ENCODE peak calls at places on chromosomes 16 and 17, in ten cellular contexts. T is NCI-H446; B is KG1; O is osteocyte; M is T-helper 2 cell; S is MM.1S; N is T-helper 1 cell; R is stimulated activated CD8-positive, alpha-beta memory T cell treated with anti-CD3 and anti-CD28 coated beads, Interleukin-4, amount 100 ng/mL, for 24 hours; H is nucleus accumbens; Z is left ventricle myocardium inferior. U is an unnamed sample.

GRCh38 chr17:35376245-35376644 is 2.8 kb upstream of the SLFN11 start:
- DNase-seq in N (no peak), T (no peak), B (no peak), H (no peak), M (no peak), R (no peak), O (no peak), Z (no peak), S (no peak), U (no peak)

GRCh38 chr16:13510425-13511151 is 409.4 kb upstream of the ERCC4 start:
- DNase-seq in O (no peak), M (no peak), B (no peak), N (no peak), T (no peak), Z (no peak), R (no peak), S (no peak), H (no peak), U (no peak)

GRCh38 chr17:50817142-50817751 is 18.1 kb upstream of the WFIKKN2 start:
- DNase-seq in S (peak), H (no peak), B (no peak), T (no peak), R (peak), M (peak), Z (peak), N (peak), O (no peak), U (no peak)

GRCh38 chr16:57611184-57611583 is 17.2 kb upstream of the ADGRG1 start:
- DNase-seq in S (no peak), H (no peak), R (no peak), B (no peak), O (no peak), Z (no peak), T (no peak), M (no peak), N (no peak), U (no peak)

GRCh38 chr17:1908699-1909309 is 79.0 kb downstream of the RPA1 start:
- DNase-seq in O (peak), H (no peak), B (no peak), M (no peak), S (peak), N (no peak), T (peak), R (no peak), Z (peak), U (peak)

GRCh38 chr17:4500188-4500565 is 1.5 kb downstream of the SPNS2 start:
- DNase-seq in M (no peak), O (no peak), R (no peak), B (no peak), N (no peak), Z (no peak), H (no peak), T (no peak), S (no peak), U (no peak)

GRCh38 chr17:28331891-28332420 is 3.3 kb downstream of the IFT20 start:
- DNase-seq in Z (no peak), T (no peak), M (no peak), S (no peak), H (no peak), O (no peak), B (no peak), R (no peak), N (no peak), U (no peak)

GRCh38 chr16:71622088-71622487 is 3.9 kb upstream of the MARVELD3 start:
- DNase-seq in T (no peak), B (no peak), S (peak), N (no peak), Z (no peak), O (no peak), R (no peak), M (no peak), H (no peak), U (no peak)

GRCh38 chr17:81534157-81535006 is 6.2 kb downstream of the FSCN2 start:
- DNase-seq in H (no peak), T (no peak), B (no peak), N (no peak), Z (no peak), R (no peak), O (no peak), S (no peak), M (no peak), U (no peak)

GRCh38 chr16:68972720-68973119 is 129.4 kb downstream of the TANGO6 start:
- DNase-seq in Z (no peak), O (no peak), T (no peak), M (no peak), S (no peak), N (no peak), R (no peak), H (no peak), B (no peak), U (peak)

GRCh38 chr17:57953219-57953618 is 2.0 kb downstream of the CUEDC1 start:
- DNase-seq in B (no peak), M (no peak), R (no peak), O (no peak), H (no peak), Z (no peak), T (no peak), S (no peak), N (no peak), U (no peak)

GRCh38 chr17:81376946-81377733 is 18.1 kb upstream of the BAHCC1 start:
- DNase-seq in T (no peak), N (no peak), O (no peak), Z (no peak), M (no peak), S (no peak), R (no peak), H (no peak), B (no peak), U (no peak)

GRCh38 chr16:64615647-64616280 is 506.1 kb downstream of the CDH11 start:
- DNase-seq in T (peak), S (peak), Z (peak), H (no peak), O (no peak), R (no peak), B (no peak), N (no peak), M (no peak), U (peak)

GRCh38 chr17:45131616-45132301 is 556 bp downstream of the PLCD3 start:
- DNase-seq in M (peak), R (no peak), Z (peak), O (no peak), T (peak), S (no peak), H (no peak), B (no peak), N (peak), U (peak)

GRCh38 chr17:79002291-79002690 is 7.3 kb downstream of the CANT1 start:
- DNase-seq in N (no peak), O (no peak), S (no peak), T (no peak), B (no peak), Z (no peak), R (no peak), M (no peak), H (no peak), U (no peak)

GRCh38 chr16:52182840-52183239 is 364.1 kb downstream of the TOX3 start:
- DNase-seq in N (no peak), S (no peak), T (no peak), Z (no peak), B (no peak), O (no peak), R (no peak), H (no peak), M (no peak), U (no peak)

GRCh38 chr17:63544467-63545301 is 5.6 kb upstream of the DCAF7 start:
- DNase-seq in Z (no peak), B (no peak), T (no peak), H (no peak), R (no peak), S (no peak), N (no peak), O (no peak), M (no peak), U (no peak)

GRCh38 chr17:17026163-17026562 is 16.1 kb upstream of the MPRIP start:
- DNase-seq in M (no peak), O (no peak), Z (no peak), H (no peak), B (no peak), N (no peak), T (no peak), R (no peak), S (no peak), U (no peak)

GRCh38 chr17:73510981-73511442 is 133.2 kb downstream of the SDK2 start:
- DNase-seq in B (no peak), S (no peak), O (no peak), H (no peak), T (no peak), Z (no peak), R (no peak), M (no peak), N (no peak), U (peak)

GRCh38 chr16:31695667-31696066 is 168.0 kb downstream of the AHSP start:
- DNase-seq in S (peak), H (no peak), M (peak), T (no peak), Z (no peak), B (peak), N (peak), O (peak), R (no peak), U (no peak)

GRCh38 chr17:83056583-83057396 is 22.6 kb upstream of the METRNL start:
- DNase-seq in T (no peak), H (no peak), R (no peak), B (no peak), N (no peak), M (no peak), O (no peak), Z (no peak), S (no peak), U (no peak)

GRCh38 chr17:73371285-73371684 is 59.5 kb upstream of the CDC42EP4 start:
- DNase-seq in O (no peak), N (no peak), M (no peak), R (no peak), Z (no peak), S (no peak), T (no peak), H (no peak), B (no peak), U (peak)

GRCh38 chr17:39981207-39982068 is 831 bp downstream of the PSMD3 start:
- DNase-seq in H (no peak), T (no peak), N (no peak), B (no peak), S (no peak), O (no peak), R (no peak), M (no peak), Z (no peak), U (no peak)

GRCh38 chr17:10107320-10108165 is 90.9 kb downstream of the GAS7 start:
- DNase-seq in R (no peak), T (no peak), Z (peak), B (no peak), H (no peak), M (no peak), N (no peak), S (no peak), O (no peak), U (no peak)

GRCh38 chr17:79803997-79804855 is 7.3 kb upstream of the CBX8 start:
- DNase-seq in O (peak), R (peak), B (no peak), N (peak), M (peak), S (no peak), H (no peak), Z (no peak), T (no peak), U (no peak)

GRCh38 chr16:11224894-11225676 is 30.9 kb downstream of the SOCS1 start:
- DNase-seq in N (peak), T (no peak), H (no peak), S (peak), O (no peak), M (peak), Z (peak), R (peak), B (peak), U (no peak)

GRCh38 chr17:550776-551175 is 163.9 kb downstream of the VPS53 start:
- DNase-seq in M (no peak), S (no peak), B (no peak), H (no peak), R (no peak), Z (no peak), N (no peak), T (no peak), O (no peak), U (peak)

GRCh38 chr16:30183961-30184429 is 593 bp downstream of the CORO1A start:
- DNase-seq in R (peak), Z (peak), B (peak), N (peak), O (no peak), H (no peak), S (peak), M (peak), T (no peak), U (no peak)

U was measured in Daoy.